ENCODE peak calls at places on chromosomes 13 and 19, in seven cellular contexts. V is GM13976, Z is mesothelial cell of epicardium, U is astrocyte of the spinal cord, A is fibroblast of mammary gland, H is GM20000, J is HL-60. Y is an unnamed sample.

GRCh38 chr13:44171151-44171550 is 202.5 kb upstream of the SERP2 start:
- DNase-seq in V (no peak), Z (no peak), U (no peak), A (no peak), H (no peak), J (no peak), Y (no peak)

GRCh38 chr13:34772881-34773280 is 169.2 kb upstream of the NBEA start:
- DNase-seq in V (no peak), Z (no peak), U (no peak), A (no peak), H (no peak), J (no peak), Y (no peak)

GRCh38 chr13:22801402-22802003 is 379.3 kb upstream of the SGCG start:
- DNase-seq in V (peak), Z (no peak), U (no peak), A (peak), H (no peak), J (no peak), Y (no peak)

GRCh38 chr13:23867027-23867491 is 22.1 kb downstream of the MIPEP start:
- DNase-seq in V (no peak), Z (no peak), U (peak), A (peak), H (no peak), J (no peak), Y (no peak)

GRCh38 chr13:87889241-87889640 is 218.1 kb downstream of the SLITRK5 start:
- DNase-seq in V (no peak), Z (no peak), U (no peak), A (no peak), H (no peak), J (no peak), Y (no peak)

GRCh38 chr13:82358284-82358683 is 1524.0 kb downstream of the SLITRK1 start:
- DNase-seq in V (no peak), Z (no peak), U (no peak), A (peak), H (no peak), J (no peak), Y (no peak)

GRCh38 chr19:11894851-11895250 is 7.3 kb downstream of the ZNF69 start:
- DNase-seq in V (no peak), Z (no peak), U (no peak), A (no peak), H (no peak), J (no peak), Y (no peak)

GRCh38 chr19:43901395-43902390 is 33.4 kb downstream of the ZNF45 start:
- DNase-seq in V (peak), Z (peak), U (peak), A (peak), H (peak), J (peak), Y (peak)

GRCh38 chr13:46643165-46643777 is 90.3 kb downstream of the LRCH1 start:
- DNase-seq in V (no peak), Z (no peak), U (no peak), A (no peak), H (no peak), J (peak), Y (no peak)

GRCh38 chr19:17553256-17553655 is 2.2 kb upstream of the COLGALT1 start:
- DNase-seq in V (no peak), Z (no peak), U (peak), A (peak), H (no peak), J (peak), Y (no peak)

GRCh38 chr19:48598996-48599626 is 7.4 kb upstream of the SPACA4 start:
- DNase-seq in V (no peak), Z (no peak), U (no peak), A (no peak), H (no peak), J (no peak), Y (no peak)

GRCh38 chr19:49421039-49421877 is 2.0 kb downstream of the PTH2 start:
- DNase-seq in V (peak), Z (peak), U (peak), A (peak), H (peak), J (peak), Y (no peak)

GRCh38 chr13:107351305-107351704 is 783.4 kb upstream of the ARGLU1 start:
- DNase-seq in V (no peak), Z (no peak), U (no peak), A (no peak), H (no peak), J (no peak), Y (no peak)

GRCh38 chr19:40947573-40947972 is 43.5 kb upstream of the CYP2B6 start:
- DNase-seq in V (no peak), Z (no peak), U (no peak), A (no peak), H (no peak), J (no peak), Y (no peak)

GRCh38 chr19:55676384-55676783 is 1.4 kb downstream of the EPN1 start:
- DNase-seq in V (no peak), Z (no peak), U (no peak), A (peak), H (no peak), J (no peak), Y (no peak)
- TF ChIP-seq CTCF in V (no peak), Z (no peak), U (no peak), A (peak), H (no peak), J (no peak), Y (no peak)

GRCh38 chr13:110369400-110369799 is 62.3 kb downstream of the COL4A2 start:
- DNase-seq in V (no peak), Z (no peak), U (no peak), A (no peak), H (no peak), J (no peak), Y (no peak)
- TF ChIP-seq CTCF in V (no peak), Z (no peak), U (no peak), A (no peak), H (no peak), J (no peak), Y (no peak)

DNA sequence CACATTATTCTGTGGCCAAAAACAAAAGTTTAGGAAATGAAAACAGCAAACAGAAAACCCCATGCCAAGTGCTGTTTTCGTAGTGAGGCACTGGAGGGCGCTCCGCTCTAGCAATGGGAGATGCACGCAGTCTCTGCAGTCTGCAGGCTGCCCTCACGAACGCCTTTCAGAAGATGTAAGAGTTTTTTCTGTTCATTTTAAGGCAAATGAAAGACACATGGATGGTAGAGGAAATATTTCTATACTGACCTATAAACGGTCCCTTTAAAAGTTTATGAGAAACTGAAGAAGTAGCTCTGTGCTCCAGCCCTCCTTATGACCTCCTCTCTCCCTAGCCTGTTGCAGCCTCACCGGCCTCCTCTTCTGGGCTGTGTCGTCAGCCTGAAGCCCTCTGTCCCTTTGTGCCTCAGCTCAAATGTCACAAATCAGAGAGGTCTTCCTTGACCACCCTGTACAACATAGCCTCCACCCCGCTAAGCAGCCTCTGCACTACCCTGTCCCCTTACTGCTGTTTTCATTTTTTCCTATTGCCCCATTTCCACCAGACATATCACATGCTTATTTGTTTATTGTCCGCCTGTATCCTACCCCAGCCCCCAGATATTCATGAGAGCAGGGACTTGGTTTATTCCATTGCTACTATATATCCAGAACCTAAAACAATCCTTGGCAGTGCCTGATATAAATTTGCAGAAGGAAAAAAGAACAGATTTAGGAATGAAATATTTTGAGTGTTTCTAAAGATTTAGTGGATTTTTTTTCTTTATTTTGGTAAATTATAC is 116.4 kb downstream of the TM9SF2 start:
- DNase-seq in V (no peak), Z (peak), U (peak), A (peak), H (no peak), J (no peak), Y (no peak)
- TF ChIP-seq CTCF in V (peak), Z (peak), U (peak), A (peak), H (peak), J (peak), Y (peak)

GRCh38 chr13:85590231-85590931 is 208.8 kb downstream of the SLITRK6 start:
- DNase-seq in V (no peak), Z (no peak), U (peak), A (no peak), H (no peak), J (no peak), Y (no peak)

GRCh38 chr13:85586422-85586831 is 212.8 kb downstream of the SLITRK6 start:
- DNase-seq in V (no peak), Z (no peak), U (peak), A (peak), H (no peak), J (no peak), Y (no peak)

GRCh38 chr13:85588359-85588758 is 210.9 kb downstream of the SLITRK6 start:
- DNase-seq in V (no peak), Z (no peak), U (no peak), A (no peak), H (no peak), J (no peak), Y (no peak)

GRCh38 chr13:85586856-85587255 is 212.4 kb downstream of the SLITRK6 start:
- DNase-seq in V (no peak), Z (no peak), U (no peak), A (no peak), H (no peak), J (no peak), Y (no peak)

DNA sequence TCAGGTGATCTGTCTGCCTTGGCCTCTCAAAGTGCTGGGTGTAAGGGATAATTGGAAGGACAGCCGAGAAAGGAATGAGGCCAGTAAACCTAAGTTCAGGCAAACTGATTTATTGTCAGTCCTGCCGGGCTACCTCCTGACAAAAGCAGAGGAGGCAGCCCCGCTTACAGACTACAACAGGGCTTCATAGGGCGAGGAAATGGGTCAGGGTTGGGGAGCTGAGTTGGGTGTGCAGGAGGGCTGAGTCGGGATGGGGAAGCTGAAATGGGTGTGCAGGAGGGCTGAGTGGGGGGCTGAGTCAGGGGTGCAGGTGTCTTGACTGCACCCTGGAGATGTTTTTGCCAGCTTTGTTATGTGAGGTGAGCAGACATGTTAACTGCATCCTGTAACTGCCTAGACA is 210.2 kb downstream of the SLITRK6 start:
- DNase-seq in V (no peak), Z (no peak), U (no peak), A (no peak), H (no peak), J (no peak), Y (no peak)
- TF ChIP-seq CTCF in V (no peak), Z (no peak), U (no peak), A (no peak), H (no peak), J (no peak), Y (no peak)

GRCh38 chr19:18762125-18763023 is 28.7 kb downstream of the COMP start:
- DNase-seq in V (no peak), Z (no peak), U (peak), A (peak), H (no peak), J (no peak), Y (no peak)
- TF ChIP-seq CTCF in V (no peak), Z (no peak), U (no peak), A (no peak), H (no peak), J (no peak), Y (no peak)

GRCh38 chr19:42255766-42256750 is 1.1 kb upstream of the ERF start:
- DNase-seq in V (no peak), Z (no peak), U (peak), A (peak), H (no peak), J (no peak), Y (no peak)

GRCh38 chr19:42252365-42253244 is 2.3 kb downstream of the ERF start:
- DNase-seq in V (no peak), Z (no peak), U (peak), A (peak), H (no peak), J (peak), Y (no peak)

GRCh38 chr19:42254850-42255765 is at the start of gene ERF:
- DNase-seq in V (peak), Z (peak), U (peak), A (peak), H (peak), J (peak), Y (peak)

GRCh38 chr19:42253245-42254082 is 1.5 kb downstream of the ERF start:
- DNase-seq in V (peak), Z (peak), U (peak), A (peak), H (peak), J (peak), Y (no peak)

GRCh38 chr19:42254083-42254849 is 662 bp downstream of the ERF start:
- DNase-seq in V (peak), Z (no peak), U (peak), A (peak), H (peak), J (peak), Y (no peak)
- TF ChIP-seq CTCF in V (no peak), Z (no peak), U (no peak), A (no peak), H (no peak), J (no peak), Y (no peak)

DNA sequence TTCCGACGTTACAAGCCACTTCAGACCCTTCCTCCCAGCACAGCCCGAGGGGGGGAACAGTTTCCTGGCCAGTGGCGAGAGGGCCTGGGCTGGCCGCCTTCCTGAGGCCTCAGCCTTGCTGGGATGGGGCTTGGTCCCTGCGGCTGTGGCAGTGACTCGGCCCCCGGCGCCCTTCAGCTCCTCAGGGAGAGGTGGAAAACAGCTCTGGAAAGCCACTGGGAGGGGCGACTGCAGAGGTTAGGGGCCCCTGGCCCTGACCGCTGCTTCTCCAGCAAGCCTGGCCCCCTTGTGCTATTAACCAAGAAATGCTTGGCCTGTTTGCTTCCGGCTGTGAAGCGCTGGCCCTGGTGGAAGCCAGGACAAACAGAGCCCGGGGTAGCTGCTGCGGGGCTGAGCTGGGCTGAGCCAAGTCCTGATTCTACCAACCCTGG is 38.8 kb downstream of the C13orf46 start:
- DNase-seq in V (no peak), Z (peak), U (peak), A (no peak), H (no peak), J (no peak), Y (peak)
- TF ChIP-seq CTCF in V (no peak), Z (no peak), U (no peak), A (no peak), H (no peak), J (no peak), Y (no peak)

GRCh38 chr13:27339299-27339698 is 68.7 kb downstream of the RASL11A start:
- DNase-seq in V (peak), Z (no peak), U (peak), A (peak), H (peak), J (peak), Y (no peak)

GRCh38 chr13:27338207-27338606 is 67.6 kb downstream of the RASL11A start:
- DNase-seq in V (no peak), Z (no peak), U (no peak), A (no peak), H (no peak), J (no peak), Y (no peak)

GRCh38 chr13:27341616-27342015 is 71.0 kb downstream of the RASL11A start:
- DNase-seq in V (no peak), Z (no peak), U (no peak), A (no peak), H (no peak), J (no peak), Y (no peak)

GRCh38 chr13:27336005-27336673 is 65.5 kb downstream of the RASL11A start:
- DNase-seq in V (no peak), Z (no peak), U (peak), A (peak), H (no peak), J (no peak), Y (no peak)

GRCh38 chr13:27338816-27339215 is 68.2 kb downstream of the RASL11A start:
- DNase-seq in V (no peak), Z (no peak), U (no peak), A (no peak), H (peak), J (no peak), Y (no peak)
- TF ChIP-seq CTCF in V (peak), Z (no peak), U (peak), A (peak), H (no peak), J (no peak), Y (no peak)